ENCODE peak calls at places on chromosomes 1 and 21, in five cellular contexts. V is WTC11, N is occipital lobe, I is HFFc6, H is activated T-cell treated with anti-CD3 and anti-CD28 coated beads for 24 hours. G is an unnamed sample.

GRCh38 chr1:156581661-156582387 is 2.3 kb downstream of the TTC24 start:
- DNase-seq in V (no peak), N (no peak), I (no peak), H (no peak), G (no peak)

GRCh38 chr1:90394247-90394646 is 322.9 kb downstream of the BARHL2 start:
- DNase-seq in V (no peak), N (no peak), I (no peak), H (no peak), G (no peak)

GRCh38 chr1:154698320-154699096 is 90.5 kb upstream of the ADAR start:
- DNase-seq in V (no peak), N (no peak), I (no peak), H (no peak), G (no peak)

GRCh38 chr1:46070164-46070814 is 62.1 kb downstream of the PIK3R3 start:
- DNase-seq in V (no peak), N (no peak), I (no peak), H (no peak), G (no peak)

GRCh38 chr1:204188959-204189639 is 7.2 kb downstream of the KISS1 start:
- DNase-seq in V (no peak), N (peak), I (no peak), H (no peak), G (no peak)

GRCh38 chr1:109499661-109500536 is 6.0 kb downstream of the CYB561D1 start:
- DNase-seq in V (peak), N (no peak), I (peak), H (no peak), G (peak)

GRCh38 chr1:116671835-116672234 is 4.3 kb upstream of the IGSF3 start:
- DNase-seq in V (no peak), N (no peak), I (no peak), H (no peak), G (no peak)

GRCh38 chr1:7062346-7063061 is 277.2 kb downstream of the CAMTA1 start:
- DNase-seq in V (no peak), N (no peak), I (no peak), H (no peak), G (no peak)

GRCh38 chr1:25786887-25787286 is 13.1 kb upstream of the SELENON start:
- DNase-seq in V (no peak), N (no peak), I (peak), H (no peak), G (no peak)

GRCh38 chr1:243903904-243904303 is 53.9 kb upstream of the AKT3 start:
- DNase-seq in V (no peak), N (no peak), I (peak), H (no peak), G (peak)

GRCh38 chr1:235160395-235160964 is 570 bp downstream of the RBM34 start:
- DNase-seq in V (no peak), N (no peak), I (peak), H (no peak), G (no peak)

GRCh38 chr1:48681476-48682305 is 95.0 kb downstream of the BEND5 start:
- DNase-seq in V (no peak), N (no peak), I (no peak), H (no peak), G (no peak)

GRCh38 chr1:200981278-200981677 is 42.2 kb downstream of the KIF21B start:
- DNase-seq in V (no peak), N (no peak), I (no peak), H (no peak), G (no peak)

GRCh38 chr21:38894899-38895298 is 89.2 kb downstream of the ETS2 start:
- DNase-seq in V (no peak), N (no peak), I (no peak), H (no peak), G (no peak)

GRCh38 chr1:203702130-203702577 is 62.8 kb upstream of the LAX1 start:
- DNase-seq in V (peak), N (peak), I (no peak), H (peak), G (peak)

GRCh38 chr1:77014396-77014795 is 147.1 kb downstream of the ST6GALNAC5 start:
- DNase-seq in V (no peak), N (no peak), I (peak), H (no peak), G (peak)

GRCh38 chr21:39088831-39089380 is 94.3 kb downstream of the PSMG1 start:
- DNase-seq in V (no peak), N (no peak), I (peak), H (no peak), G (no peak)

GRCh38 chr21:20083925-20084324 is 914.3 kb upstream of the NCAM2 start:
- DNase-seq in V (no peak), N (no peak), I (no peak), H (no peak), G (no peak)

GRCh38 chr1:12016182-12016581 is 3.1 kb upstream of the MIIP start:
- DNase-seq in V (no peak), N (no peak), I (no peak), H (no peak), G (no peak)

GRCh38 chr21:40053007-40053406 is 185.8 kb downstream of the PCP4 start:
- DNase-seq in V (no peak), N (peak), I (no peak), H (no peak), G (no peak)

GRCh38 chr1:52365091-52365745 is 787 bp downstream of the CC2D1B start:
- DNase-seq in V (peak), N (peak), I (peak), H (no peak), G (peak)